ENCODE peak calls at places on chromosomes 4 and X, in ten cellular contexts. K is transverse colon, H is stomach, R is suprapubic skin, U is GM12878, S is H1, D is tibial nerve, F is A549, Z is ovary, C is sigmoid colon. T is an unnamed sample.

GRCh38 chrX:37722595-37722994 is 37.0 kb downstream of the XK start:
- DNase-seq in F (no peak), H (no peak), K (no peak), U (no peak), Z (no peak), S (no peak), C (no peak), R (no peak), D (no peak), T (no peak)

GRCh38 chrX:30275498-30275897 is 28.6 kb downstream of the MAGEB1 start:
- DNase-seq in U (no peak), F (peak), C (no peak), D (peak), S (no peak), R (no peak), Z (no peak), H (no peak), K (no peak), T (no peak)

GRCh38 chr4:68176500-68176899 is 46.8 kb upstream of the TMPRSS11F start:
- DNase-seq in S (no peak), D (no peak), C (no peak), R (no peak), H (no peak), U (no peak), Z (no peak), F (no peak), K (no peak), T (no peak)

GRCh38 chr4:105241456-105241855 is 94.8 kb downstream of the TET2 start:
- DNase-seq in K (no peak), Z (no peak), H (no peak), U (no peak), R (no peak), C (no peak), S (no peak), F (no peak), D (no peak), T (no peak)

GRCh38 chr4:111991797-111992196 is 153.5 kb upstream of the FAM241A start:
- DNase-seq in S (no peak), U (peak), F (peak), D (peak), H (no peak), K (no peak), Z (no peak), R (no peak), C (no peak), T (no peak)

GRCh38 chrX:24720036-24720435 is 26.3 kb downstream of the POLA1 start:
- DNase-seq in K (no peak), R (no peak), U (no peak), F (no peak), S (no peak), C (no peak), Z (no peak), H (no peak), D (no peak), T (no peak)

GRCh38 chrX:22220941-22221340 is 51.8 kb upstream of the CBLL2 start:
- DNase-seq in H (no peak), F (peak), R (no peak), D (no peak), Z (no peak), C (no peak), K (no peak), U (no peak), S (no peak), T (no peak)

GRCh38 chrX:49184294-49185061 is 1.7 kb downstream of the PRICKLE3 start:
- DNase-seq in U (no peak), D (peak), Z (peak), R (peak), F (peak), K (peak), C (peak), H (peak), S (peak), T (peak)

GRCh38 chr4:164937576-164938270 is 39.7 kb downstream of the TRIM61 start:
- DNase-seq in C (no peak), K (no peak), H (no peak), R (no peak), S (no peak), U (peak), Z (peak), F (no peak), D (peak), T (no peak)

GRCh38 chrX:47030339-47030738 is 47.9 kb upstream of the RGN start:
- DNase-seq in H (no peak), K (no peak), U (peak), F (peak), Z (no peak), R (no peak), C (no peak), S (no peak), D (peak), T (no peak)

GRCh38 chrX:56783450-56783831 is 54.4 kb downstream of the NBDY start:
- DNase-seq in Z (peak), S (no peak), F (no peak), H (peak), C (peak), K (peak), R (peak), U (peak), D (no peak), T (no peak)

GRCh38 chr4:73869130-73870055 is at the start of gene CXCL1:
- DNase-seq in S (peak), R (peak), H (peak), Z (peak), U (no peak), D (no peak), F (peak), K (peak), C (peak), T (no peak)

GRCh38 chrX:118861338-118861737 is 37.7 kb downstream of the ZCCHC12 start:
- DNase-seq in D (no peak), H (no peak), F (no peak), S (no peak), C (no peak), R (no peak), Z (no peak), U (no peak), K (no peak), T (no peak)

GRCh38 chrX:37378830-37379229 is 29.7 kb downstream of the PRRG1 start:
- DNase-seq in S (no peak), H (no peak), C (no peak), U (no peak), K (no peak), F (no peak), R (no peak), D (no peak), Z (no peak), T (no peak)

GRCh38 chrX:23465985-23466384 is 131.3 kb downstream of the PTCHD1 start:
- DNase-seq in U (no peak), K (no peak), R (no peak), C (no peak), D (no peak), H (no peak), S (no peak), F (no peak), Z (no peak), T (no peak)

GRCh38 chrX:10360121-10360520 is 203.3 kb downstream of the CLCN4 start:
- DNase-seq in F (no peak), H (no peak), U (no peak), Z (no peak), K (no peak), C (peak), R (no peak), S (no peak), D (peak), T (no peak)

GRCh38 chrX:77087529-77088169 is 359.5 kb upstream of the FGF16 start:
- DNase-seq in F (peak), R (no peak), U (no peak), S (no peak), Z (no peak), H (no peak), K (peak), C (no peak), D (peak), T (no peak)

GRCh38 chr4:52957220-52957686 is 95.1 kb downstream of the RASL11B start:
- DNase-seq in H (no peak), C (no peak), U (no peak), D (no peak), S (no peak), R (no peak), F (no peak), Z (peak), K (peak), T (no peak)

GRCh38 chrX:136162827-136163427 is 15.6 kb downstream of the FHL1 start:
- DNase-seq in K (peak), R (no peak), C (peak), Z (peak), F (peak), D (no peak), H (peak), U (no peak), S (peak), T (no peak)

GRCh38 chrX:54358424-54359211 is 772 bp upstream of the WNK3 start:
- DNase-seq in Z (peak), F (no peak), U (no peak), D (peak), S (peak), K (peak), C (peak), R (peak), H (no peak), T (no peak)

GRCh38 chrX:72358313-72358712 is 52.6 kb upstream of the CITED1 start:
- DNase-seq in Z (no peak), R (no peak), K (no peak), C (no peak), S (no peak), F (no peak), H (no peak), U (no peak), D (no peak), T (no peak)

GRCh38 chrX:98956014-98956413 is 1454.1 kb downstream of the PCDH19 start:
- DNase-seq in S (no peak), Z (no peak), F (no peak), U (no peak), C (no peak), H (no peak), K (no peak), R (no peak), D (no peak), T (no peak)

GRCh38 chr4:155543126-155543765 is 123.4 kb upstream of the GUCY1A1 start:
- DNase-seq in S (no peak), Z (no peak), R (no peak), F (no peak), K (no peak), C (no peak), U (no peak), D (no peak), H (no peak), T (no peak)

GRCh38 chr4:13484749-13485345 is 707 bp upstream of the RAB28 start:
- DNase-seq in H (no peak), F (peak), R (no peak), K (peak), S (no peak), C (no peak), U (no peak), Z (no peak), D (no peak), T (no peak)

GRCh38 chrX:153727108-153727931 is 2.7 kb downstream of the ABCD1 start:
- DNase-seq in C (peak), H (peak), R (no peak), F (no peak), D (peak), K (peak), Z (peak), S (no peak), U (no peak), T (no peak)

GRCh38 chr4:15667006-15667405 is 11.8 kb upstream of the FBXL5 start:
- DNase-seq in H (no peak), Z (no peak), K (no peak), F (no peak), U (no peak), S (no peak), R (no peak), D (no peak), C (no peak), T (no peak)

GRCh38 chr4:76216975-76217814 is 3.6 kb upstream of the SCARB2 start:
- DNase-seq in R (no peak), K (no peak), Z (no peak), S (no peak), C (no peak), U (no peak), F (no peak), D (no peak), H (no peak), T (no peak)

GRCh38 chr4:7207791-7208231 is 15.5 kb downstream of the SORCS2 start:
- DNase-seq in U (no peak), H (no peak), K (no peak), F (no peak), C (no peak), Z (no peak), S (no peak), D (no peak), R (no peak), T (no peak)

GRCh38 chr4:149102765-149103164 is 660.6 kb upstream of the NR3C2 start:
- DNase-seq in U (no peak), D (no peak), C (no peak), R (no peak), Z (no peak), K (no peak), H (no peak), F (no peak), S (no peak), T (no peak)

DNA sequence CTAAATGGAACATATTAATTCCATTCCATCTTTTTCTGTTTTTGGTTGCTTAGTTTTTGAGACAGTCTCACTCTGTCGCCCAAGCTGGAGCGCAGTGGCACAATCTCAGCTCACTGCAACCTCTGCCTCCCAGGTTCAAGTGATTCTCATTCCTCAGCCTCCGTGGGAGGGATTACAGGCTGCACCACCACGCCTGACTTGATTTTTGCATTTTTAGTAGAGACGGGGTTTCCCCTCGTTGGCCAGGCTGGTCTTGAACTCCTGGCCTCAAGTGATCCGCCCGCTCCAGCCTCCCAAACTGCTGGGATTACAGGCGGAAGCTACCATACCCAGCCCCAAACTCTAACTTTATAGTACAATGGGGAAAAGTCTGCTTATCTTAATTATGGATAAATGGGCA is 11.2 kb downstream of the HNRNPD start:
- DNase-seq in R (no peak), S (no peak), F (no peak), C (no peak), U (no peak), K (no peak), D (no peak), Z (no peak), H (no peak), T (no peak)
- TF ChIP-seq EP300 in R (no peak), S (no peak), F (no peak), C (no peak), U (no peak), K (no peak), D (no peak), Z (no peak), H (no peak), T (no peak)

GRCh38 chr4:3314706-3315260 is 22.0 kb downstream of the RGS12 start:
- DNase-seq in R (peak), S (no peak), Z (no peak), K (no peak), F (no peak), H (peak), D (no peak), C (no peak), U (no peak), T (no peak)
- TF ChIP-seq EP300 in R (no peak), S (no peak), Z (no peak), K (no peak), F (no peak), H (no peak), D (no peak), C (no peak), U (no peak), T (no peak)

GRCh38 chrX:139112432-139112831 is 400.9 kb upstream of the FGF13 start:
- DNase-seq in C (peak), H (no peak), S (no peak), F (no peak), Z (no peak), D (no peak), U (no peak), K (no peak), R (no peak), T (no peak)
- TF ChIP-seq EP300 in C (no peak), H (no peak), S (no peak), F (no peak), Z (no peak), D (no peak), U (no peak), K (no peak), R (no peak), T (no peak)

GRCh38 chrX:43976216-43976615 is 3.0 kb upstream of the NDP start:
- DNase-seq in R (no peak), U (no peak), S (no peak), H (no peak), C (no peak), F (no peak), K (no peak), Z (no peak), D (no peak), T (no peak)
- TF ChIP-seq EP300 in R (no peak), U (no peak), S (no peak), H (no peak), C (no peak), F (no peak), K (no peak), Z (no peak), D (no peak), T (no peak)

GRCh38 chrX:14864626-14865025 is 8.2 kb downstream of the FANCB start:
- DNase-seq in Z (no peak), D (no peak), R (no peak), S (no peak), H (no peak), U (no peak), K (no peak), F (no peak), C (no peak), T (no peak)

GRCh38 chrX:14865201-14865600 is 7.7 kb downstream of the FANCB start:
- DNase-seq in C (no peak), K (no peak), R (no peak), H (no peak), U (no peak), Z (no peak), D (no peak), F (no peak), S (no peak), T (no peak)
- TF ChIP-seq EP300 in C (no peak), K (no peak), R (no peak), H (no peak), U (no peak), Z (no peak), D (no peak), F (no peak), S (no peak), T (no peak)